ENCODE peak calls at places on chromosomes 5 and 9, in nine cellular contexts. One of them, this sample, is unnamed.

GRCh38 chr5:40041452-40041851 is 616.7 kb upstream of the DAB2 start:
- DNase-seq in A673: no peak
- DNase-seq in uterus: no peak
- DNase-seq in prostate gland: no peak
- DNase-seq in kidney: no peak
- DNase-seq in testis: no peak
- DNase-seq in heart right ventricle: no peak
- DNase-seq in H9: no peak
- DNase-seq in neuronal stem cell: no peak
- DNase-seq in this sample: no peak

GRCh38 chr9:129323376-129323998 is 145.4 kb upstream of the IER5L start:
- DNase-seq in A673: no peak
- DNase-seq in uterus: peak; percentile 30
- DNase-seq in prostate gland: no peak
- DNase-seq in kidney: peak; percentile 79
- DNase-seq in testis: no peak
- DNase-seq in heart right ventricle: no peak
- DNase-seq in H9: no peak
- DNase-seq in neuronal stem cell: no peak
- DNase-seq in this sample: no peak

GRCh38 chr9:96025995-96026572 is 150.6 kb downstream of the ERCC6L2 start:
- DNase-seq in A673: no peak
- DNase-seq in uterus: no peak
- DNase-seq in prostate gland: no peak
- DNase-seq in kidney: peak; percentile 75
- DNase-seq in testis: peak; percentile 53
- DNase-seq in heart right ventricle: peak; percentile 45
- DNase-seq in H9: peak; percentile 89
- DNase-seq in neuronal stem cell: peak; percentile 49
- DNase-seq in this sample: no peak

GRCh38 chr5:173984218-173984617 is 4.8 kb upstream of the C5orf47 start:
- DNase-seq in A673: no peak
- DNase-seq in uterus: no peak
- DNase-seq in prostate gland: no peak
- DNase-seq in kidney: no peak
- DNase-seq in testis: no peak
- DNase-seq in heart right ventricle: no peak
- DNase-seq in H9: peak; percentile 57
- DNase-seq in neuronal stem cell: no peak
- DNase-seq in this sample: no peak

GRCh38 chr5:163453705-163454104 is 6.2 kb downstream of the NUDCD2 start:
- DNase-seq in A673: no peak
- DNase-seq in uterus: no peak
- DNase-seq in prostate gland: no peak
- DNase-seq in kidney: no peak
- DNase-seq in testis: no peak
- DNase-seq in heart right ventricle: no peak
- DNase-seq in H9: no peak
- DNase-seq in neuronal stem cell: no peak
- DNase-seq in this sample: no peak

GRCh38 chr9:12875216-12875615 is 100.4 kb downstream of the LURAP1L start:
- DNase-seq in A673: peak; percentile 23
- DNase-seq in uterus: no peak
- DNase-seq in prostate gland: no peak
- DNase-seq in kidney: no peak
- DNase-seq in testis: no peak
- DNase-seq in heart right ventricle: no peak
- DNase-seq in H9: no peak
- DNase-seq in neuronal stem cell: no peak
- DNase-seq in this sample: no peak

GRCh38 chr9:6239048-6239461 is 23.4 kb downstream of the IL33 start:
- DNase-seq in A673: no peak
- DNase-seq in uterus: no peak
- DNase-seq in prostate gland: no peak
- DNase-seq in kidney: no peak
- DNase-seq in testis: no peak
- DNase-seq in heart right ventricle: no peak
- DNase-seq in H9: no peak
- DNase-seq in neuronal stem cell: no peak
- DNase-seq in this sample: no peak

GRCh38 chr9:78035369-78035993 is 3.9 kb upstream of the GNAQ start:
- DNase-seq in A673: peak; percentile 89
- DNase-seq in uterus: peak; percentile 77
- DNase-seq in prostate gland: peak; percentile 74
- DNase-seq in kidney: no peak
- DNase-seq in testis: peak; percentile 72
- DNase-seq in heart right ventricle: no peak
- DNase-seq in H9: peak; percentile 64
- DNase-seq in neuronal stem cell: peak; percentile 74
- DNase-seq in this sample: peak; percentile 56

GRCh38 chr9:76817489-76817888 is 53.3 kb downstream of the PCA3 start:
- DNase-seq in A673: no peak
- DNase-seq in uterus: no peak
- DNase-seq in prostate gland: no peak
- DNase-seq in kidney: no peak
- DNase-seq in testis: no peak
- DNase-seq in heart right ventricle: no peak
- DNase-seq in H9: no peak
- DNase-seq in neuronal stem cell: no peak
- DNase-seq in this sample: no peak

GRCh38 chr9:38243993-38244392 is 148.5 kb upstream of the ALDH1B1 start:
- DNase-seq in A673: no peak
- DNase-seq in uterus: no peak
- DNase-seq in prostate gland: no peak
- DNase-seq in kidney: no peak
- DNase-seq in testis: no peak
- DNase-seq in heart right ventricle: no peak
- DNase-seq in H9: no peak
- DNase-seq in neuronal stem cell: no peak
- DNase-seq in this sample: no peak

GRCh38 chr5:111254613-111255012 is 30.4 kb downstream of the CAMK4 start:
- DNase-seq in A673: no peak
- DNase-seq in uterus: no peak
- DNase-seq in prostate gland: no peak
- DNase-seq in kidney: no peak
- DNase-seq in testis: no peak
- DNase-seq in heart right ventricle: no peak
- DNase-seq in H9: no peak
- DNase-seq in neuronal stem cell: no peak
- DNase-seq in this sample: no peak

GRCh38 chr5:133399247-133399891 is 213.0 kb downstream of the FSTL4 start:
- DNase-seq in A673: no peak
- DNase-seq in uterus: no peak
- DNase-seq in prostate gland: no peak
- DNase-seq in kidney: no peak
- DNase-seq in testis: no peak
- DNase-seq in heart right ventricle: no peak
- DNase-seq in H9: no peak
- DNase-seq in neuronal stem cell: no peak
- DNase-seq in this sample: no peak

GRCh38 chr9:110814159-110814558 is 145.6 kb downstream of the MUSK start:
- DNase-seq in A673: no peak
- DNase-seq in uterus: no peak
- DNase-seq in prostate gland: no peak
- DNase-seq in kidney: no peak
- DNase-seq in testis: no peak
- DNase-seq in heart right ventricle: no peak
- DNase-seq in H9: no peak
- DNase-seq in neuronal stem cell: no peak
- DNase-seq in this sample: no peak

GRCh38 chr9:129995409-129996160 is 47.4 kb downstream of the FNBP1 start:
- DNase-seq in A673: no peak
- DNase-seq in uterus: no peak
- DNase-seq in prostate gland: no peak
- DNase-seq in kidney: no peak
- DNase-seq in testis: peak; percentile 72
- DNase-seq in heart right ventricle: no peak
- DNase-seq in H9: no peak
- DNase-seq in neuronal stem cell: no peak
- DNase-seq in this sample: no peak

GRCh38 chr9:134408389-134408788 is 82.1 kb downstream of the RXRA start:
- DNase-seq in A673: no peak
- DNase-seq in uterus: no peak
- DNase-seq in prostate gland: no peak
- DNase-seq in kidney: no peak
- DNase-seq in testis: no peak
- DNase-seq in heart right ventricle: peak; percentile 71
- DNase-seq in H9: no peak
- DNase-seq in neuronal stem cell: no peak
- DNase-seq in this sample: no peak

GRCh38 chr9:16000826-16001225 is 448.0 kb downstream of the CCDC171 start:
- DNase-seq in A673: no peak
- DNase-seq in uterus: no peak
- DNase-seq in prostate gland: no peak
- DNase-seq in kidney: no peak
- DNase-seq in testis: no peak
- DNase-seq in heart right ventricle: no peak
- DNase-seq in H9: no peak
- DNase-seq in neuronal stem cell: no peak
- DNase-seq in this sample: no peak

GRCh38 chr5:178765753-178766300 is 35.4 kb upstream of the ZNF354A start:
- DNase-seq in A673: no peak
- DNase-seq in uterus: no peak
- DNase-seq in prostate gland: no peak
- DNase-seq in kidney: no peak
- DNase-seq in testis: peak; percentile 6
- DNase-seq in heart right ventricle: no peak
- DNase-seq in H9: no peak
- DNase-seq in neuronal stem cell: no peak
- DNase-seq in this sample: no peak

GRCh38 chr9:77809552-77809951 is 161.4 kb upstream of the GNA14 start:
- DNase-seq in A673: no peak
- DNase-seq in uterus: no peak
- DNase-seq in prostate gland: no peak
- DNase-seq in kidney: no peak
- DNase-seq in testis: no peak
- DNase-seq in heart right ventricle: no peak
- DNase-seq in H9: no peak
- DNase-seq in neuronal stem cell: no peak
- DNase-seq in this sample: no peak

GRCh38 chr5:82403026-82403425 is 124.9 kb upstream of the RPS23 start:
- DNase-seq in A673: no peak
- DNase-seq in uterus: no peak
- DNase-seq in prostate gland: no peak
- DNase-seq in kidney: no peak
- DNase-seq in testis: no peak
- DNase-seq in heart right ventricle: no peak
- DNase-seq in H9: no peak
- DNase-seq in neuronal stem cell: no peak
- DNase-seq in this sample: no peak
- H3K27ac ChIP-seq in A673: no peak overlapping the region
- H3K27ac ChIP-seq in uterus: no peak overlapping the region
- H3K27ac ChIP-seq in prostate gland: no peak overlapping the region
- H3K27ac ChIP-seq in kidney: no peak overlapping the region
- H3K27ac ChIP-seq in testis: no peak overlapping the region
- H3K27ac ChIP-seq in heart right ventricle: no peak overlapping the region
- H3K27ac ChIP-seq in H9: no peak overlapping the region
- H3K27ac ChIP-seq in neuronal stem cell: no peak overlapping the region
- H3K27ac ChIP-seq in this sample: no peak overlapping the region

GRCh38 chr9:93123561-93124283 is 10.3 kb downstream of the NINJ1 start:
- DNase-seq in A673: no peak
- DNase-seq in uterus: peak; percentile 21
- DNase-seq in prostate gland: no peak
- DNase-seq in kidney: peak; percentile 74
- DNase-seq in testis: no peak
- DNase-seq in heart right ventricle: no peak
- DNase-seq in H9: peak; percentile 12
- DNase-seq in neuronal stem cell: no peak
- DNase-seq in this sample: peak; percentile 0

GRCh38 chr9:93125331-93125894 is 8.6 kb downstream of the NINJ1 start:
- DNase-seq in A673: no peak
- DNase-seq in uterus: no peak
- DNase-seq in prostate gland: no peak
- DNase-seq in kidney: peak; percentile 26
- DNase-seq in testis: peak; percentile 10
- DNase-seq in heart right ventricle: no peak
- DNase-seq in H9: peak; percentile 12
- DNase-seq in neuronal stem cell: no peak
- DNase-seq in this sample: peak; percentile 1

GRCh38 chr9:93122721-93123221 is 11.3 kb downstream of the NINJ1 start:
- DNase-seq in A673: no peak
- DNase-seq in uterus: peak; percentile 16
- DNase-seq in prostate gland: no peak
- DNase-seq in kidney: peak; percentile 65
- DNase-seq in testis: no peak
- DNase-seq in heart right ventricle: no peak
- DNase-seq in H9: peak; percentile 23
- DNase-seq in neuronal stem cell: no peak
- DNase-seq in this sample: peak; percentile 3

GRCh38 chr9:93126151-93126781 is 7.8 kb downstream of the NINJ1 start:
- DNase-seq in A673: no peak
- DNase-seq in uterus: peak; percentile 30
- DNase-seq in prostate gland: no peak
- DNase-seq in kidney: peak; percentile 71
- DNase-seq in testis: no peak
- DNase-seq in heart right ventricle: no peak
- DNase-seq in H9: peak; percentile 29
- DNase-seq in neuronal stem cell: no peak
- DNase-seq in this sample: peak; percentile 73

GRCh38 chr9:93124793-93125192 is 9.3 kb downstream of the NINJ1 start:
- DNase-seq in A673: no peak
- DNase-seq in uterus: peak; percentile 18
- DNase-seq in prostate gland: no peak
- DNase-seq in kidney: peak; percentile 67
- DNase-seq in testis: peak; percentile 12
- DNase-seq in heart right ventricle: no peak
- DNase-seq in H9: peak; percentile 18
- DNase-seq in neuronal stem cell: no peak
- DNase-seq in this sample: peak; percentile 23
- H3K27ac ChIP-seq in A673: no peak overlapping the region
- H3K27ac ChIP-seq in uterus: no peak overlapping the region
- H3K27ac ChIP-seq in prostate gland: no peak overlapping the region
- H3K27ac ChIP-seq in kidney: no peak overlapping the region
- H3K27ac ChIP-seq in testis: no peak overlapping the region
- H3K27ac ChIP-seq in heart right ventricle: no peak overlapping the region
- H3K27ac ChIP-seq in H9: no peak overlapping the region
- H3K27ac ChIP-seq in neuronal stem cell: no peak overlapping the region
- H3K27ac ChIP-seq in this sample: no peak overlapping the region

DNA sequence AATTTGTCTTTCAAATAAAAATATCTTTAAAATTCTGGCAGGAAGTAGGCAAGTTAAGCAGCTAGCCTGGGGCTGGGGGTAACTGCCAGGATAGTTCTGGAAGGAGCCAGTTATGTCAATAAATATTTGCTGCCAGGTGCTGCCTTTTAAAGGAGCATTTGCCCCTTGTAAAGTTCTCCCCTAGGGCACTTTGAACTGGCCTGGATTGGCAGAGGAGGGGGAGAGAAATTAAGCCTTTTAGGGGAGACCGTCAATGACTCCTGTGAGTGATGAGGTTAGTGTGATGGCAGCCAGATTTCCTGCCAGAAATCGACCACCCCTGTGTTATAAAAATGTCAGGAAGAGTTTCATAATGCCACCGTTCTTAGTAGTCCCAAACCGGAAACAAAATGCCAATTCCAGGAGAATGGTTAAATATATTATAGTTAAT is 89.8 kb upstream of the ELL2 start:
- DNase-seq in A673: peak; percentile 91
- DNase-seq in uterus: no peak
- DNase-seq in prostate gland: peak; percentile 51
- DNase-seq in kidney: no peak
- DNase-seq in testis: no peak
- DNase-seq in heart right ventricle: no peak
- DNase-seq in H9: no peak
- DNase-seq in neuronal stem cell: no peak
- DNase-seq in this sample: peak; percentile 66
- H3K27ac ChIP-seq in A673: peak overlapping the region; percentile 65
- H3K27ac ChIP-seq in uterus: no peak overlapping the region
- H3K27ac ChIP-seq in prostate gland: no peak overlapping the region
- H3K27ac ChIP-seq in kidney: no peak overlapping the region
- H3K27ac ChIP-seq in testis: no peak overlapping the region
- H3K27ac ChIP-seq in heart right ventricle: no peak overlapping the region
- H3K27ac ChIP-seq in H9: no peak overlapping the region
- H3K27ac ChIP-seq in neuronal stem cell: no peak overlapping the region
- H3K27ac ChIP-seq in this sample: peak overlapping the region; percentile 77

GRCh38 chr5:33565304-33565703 is 124.5 kb downstream of the TARS1 start:
- DNase-seq in A673: no peak
- DNase-seq in uterus: no peak
- DNase-seq in prostate gland: no peak
- DNase-seq in kidney: no peak
- DNase-seq in testis: peak; percentile 77
- DNase-seq in heart right ventricle: no peak
- DNase-seq in H9: no peak
- DNase-seq in neuronal stem cell: no peak
- DNase-seq in this sample: peak; percentile 25
- H3K27ac ChIP-seq in A673: no peak overlapping the region
- H3K27ac ChIP-seq in uterus: no peak overlapping the region
- H3K27ac ChIP-seq in prostate gland: no peak overlapping the region
- H3K27ac ChIP-seq in kidney: no peak overlapping the region
- H3K27ac ChIP-seq in testis: no peak overlapping the region
- H3K27ac ChIP-seq in heart right ventricle: peak overlapping the region; percentile 1
- H3K27ac ChIP-seq in H9: no peak overlapping the region
- H3K27ac ChIP-seq in neuronal stem cell: no peak overlapping the region
- H3K27ac ChIP-seq in this sample: no peak overlapping the region

This sample was measured in thyroid gland.